ENCODE peak calls at places on chromosomes 6 and 20, in five cellular contexts. V is stimulated activated CD4-positive, alpha-beta T cell treated with anti-CD3 and anti-CD28 coated beads, Interleukin-15, amount 100 ng/mL, for 24 hours; D is NCI-H446; G is BJ; I is progenitor cell of endocrine pancreas. C is an unnamed sample.

GRCh38 chr20:47133809-47134456 is 222.6 kb downstream of the ZMYND8 start:
- DNase-seq in V (no peak), G (no peak), I (no peak), D (peak), C (no peak)

GRCh38 chr6:26322645-26323482 is 42.1 kb upstream of the BTN3A2 start:
- DNase-seq in I (no peak), V (peak), D (peak), G (peak), C (peak)

GRCh38 chr6:144055121-144055931 is 40.0 kb downstream of the SF3B5 start:
- DNase-seq in G (no peak), I (no peak), D (no peak), V (peak), C (no peak)

GRCh38 chr6:24540197-24540596 is 45.4 kb downstream of the ALDH5A1 start:
- DNase-seq in D (no peak), V (no peak), G (no peak), I (no peak), C (no peak)

GRCh38 chr20:61436674-61437279 is 184.7 kb downstream of the CDH4 start:
- DNase-seq in D (no peak), V (no peak), I (peak), G (no peak), C (no peak)

GRCh38 chr20:64099880-64100565 is 7.3 kb downstream of the NPBWR2 start:
- DNase-seq in D (no peak), G (no peak), V (no peak), I (no peak), C (no peak)

GRCh38 chr20:47196091-47197081 is 160.1 kb downstream of the ZMYND8 start:
- DNase-seq in V (peak), G (no peak), I (peak), D (peak), C (no peak)

GRCh38 chr6:73610444-73611275 is 43.1 kb downstream of the SLC17A5 start:
- DNase-seq in D (peak), I (no peak), G (peak), V (no peak), C (no peak)

GRCh38 chr20:59577809-59578601 is 26.3 kb upstream of the PHACTR3 start:
- DNase-seq in D (no peak), I (no peak), G (no peak), V (no peak), C (no peak)

GRCh38 chr6:30955367-30956042 is 14.7 kb downstream of the MUCL3 start:
- DNase-seq in D (no peak), V (peak), G (no peak), I (peak), C (no peak)

GRCh38 chr6:133820208-133820607 is 68.7 kb upstream of the TCF21 start:
- DNase-seq in I (no peak), G (no peak), V (no peak), D (no peak), C (no peak)

GRCh38 chr6:8065519-8065911 is 1.3 kb upstream of the BLOC1S5 start:
- DNase-seq in I (no peak), G (no peak), V (peak), D (no peak), C (no peak)

GRCh38 chr6:13427838-13428527 is 59.4 kb downstream of the GFOD1 start:
- DNase-seq in D (no peak), I (no peak), G (no peak), V (peak), C (no peak)

GRCh38 chr20:57594092-57594911 is 25.9 kb downstream of the ZBP1 start:
- DNase-seq in V (peak), G (no peak), I (peak), D (peak), C (no peak)

C was measured in SIG-M5.